ENCODE peak calls at places on chromosome 19, in five cellular contexts. One of them, this sample, is unnamed.

GRCh38 chr19:10270616-10271394 is at the start of gene ICAM1:
- DNase-seq in neural progenitor cell: peak
- DNase-seq in RWPE1: peak
- DNase-seq in thoracic aorta: no peak
- DNase-seq in A673: no peak
- DNase-seq in this sample: peak

GRCh38 chr19:28610731-28611130 is 602.2 kb downstream of the UQCRFS1 start:
- DNase-seq in RWPE1: no peak
- DNase-seq in thoracic aorta: no peak
- DNase-seq in neural progenitor cell: no peak
- DNase-seq in A673: no peak
- DNase-seq in this sample: no peak

GRCh38 chr19:42293539-42293938 is 8.4 kb upstream of the PRR19 start:
- DNase-seq in RWPE1: no peak
- DNase-seq in neural progenitor cell: peak
- DNase-seq in A673: no peak
- DNase-seq in thoracic aorta: no peak
- DNase-seq in this sample: no peak

GRCh38 chr19:23507441-23507840 is 112.2 kb upstream of the ZNF91 start:
- DNase-seq in A673: no peak
- DNase-seq in thoracic aorta: no peak
- DNase-seq in RWPE1: no peak
- DNase-seq in neural progenitor cell: no peak
- DNase-seq in this sample: no peak

GRCh38 chr19:4702764-4703163 is 20.9 kb downstream of the DPP9 start:
- DNase-seq in thoracic aorta: no peak
- DNase-seq in RWPE1: no peak
- DNase-seq in A673: no peak
- DNase-seq in neural progenitor cell: no peak
- DNase-seq in this sample: no peak

GRCh38 chr19:4557971-4558941 is 1.2 kb downstream of the SEMA6B start:
- DNase-seq in neural progenitor cell: peak
- DNase-seq in A673: peak
- DNase-seq in RWPE1: no peak
- DNase-seq in thoracic aorta: no peak
- DNase-seq in this sample: no peak

GRCh38 chr19:45676851-45677263 is 8.8 kb downstream of the GIPR start:
- DNase-seq in neural progenitor cell: no peak
- DNase-seq in A673: no peak
- DNase-seq in thoracic aorta: no peak
- DNase-seq in RWPE1: no peak
- DNase-seq in this sample: no peak

GRCh38 chr19:11814707-11815050 is 606 bp downstream of the ZNF440 start:
- DNase-seq in A673: peak
- DNase-seq in neural progenitor cell: peak
- DNase-seq in RWPE1: peak
- DNase-seq in thoracic aorta: no peak
- DNase-seq in this sample: no peak

GRCh38 chr19:58279042-58279924 is 528 bp downstream of the ZNF8 start:
- DNase-seq in RWPE1: peak
- DNase-seq in thoracic aorta: peak
- DNase-seq in neural progenitor cell: peak
- DNase-seq in A673: peak
- DNase-seq in this sample: peak

GRCh38 chr19:23160766-23161165 is 43.9 kb downstream of the ZNF730 start:
- DNase-seq in thoracic aorta: no peak
- DNase-seq in A673: no peak
- DNase-seq in neural progenitor cell: no peak
- DNase-seq in RWPE1: no peak
- DNase-seq in this sample: no peak

GRCh38 chr19:50230379-50231351 is 27.2 kb downstream of the MYH14 start:
- DNase-seq in A673: no peak
- DNase-seq in RWPE1: no peak
- DNase-seq in thoracic aorta: no peak
- DNase-seq in neural progenitor cell: peak
- DNase-seq in this sample: no peak

GRCh38 chr19:27906081-27906480 is 1306.9 kb downstream of the UQCRFS1 start:
- DNase-seq in neural progenitor cell: no peak
- DNase-seq in thoracic aorta: no peak
- DNase-seq in RWPE1: no peak
- DNase-seq in A673: no peak
- DNase-seq in this sample: no peak

GRCh38 chr19:21321996-21322395 is 7.2 kb downstream of the ZNF708 start:
- DNase-seq in RWPE1: no peak
- DNase-seq in neural progenitor cell: no peak
- DNase-seq in A673: no peak
- DNase-seq in thoracic aorta: no peak
- DNase-seq in this sample: no peak

GRCh38 chr19:50646074-50646807 is 3.0 kb upstream of the C19orf81 start:
- DNase-seq in RWPE1: peak
- DNase-seq in A673: peak
- DNase-seq in neural progenitor cell: no peak
- DNase-seq in thoracic aorta: no peak
- DNase-seq in this sample: no peak

GRCh38 chr19:1746401-1747284 is 6.7 kb upstream of the ONECUT3 start:
- DNase-seq in A673: peak
- DNase-seq in thoracic aorta: no peak
- DNase-seq in neural progenitor cell: no peak
- DNase-seq in RWPE1: peak
- DNase-seq in this sample: no peak

GRCh38 chr19:42148270-42148669 is 16.0 kb upstream of the POU2F2 start:
- DNase-seq in RWPE1: no peak
- DNase-seq in thoracic aorta: no peak
- DNase-seq in A673: no peak
- DNase-seq in neural progenitor cell: no peak
- DNase-seq in this sample: no peak

GRCh38 chr19:22545751-22546150 is 88.4 kb upstream of the ZNF492 start:
- DNase-seq in A673: peak
- DNase-seq in thoracic aorta: no peak
- DNase-seq in neural progenitor cell: peak
- DNase-seq in RWPE1: no peak
- DNase-seq in this sample: no peak

GRCh38 chr19:11699931-11700794 is 38.6 kb downstream of the ZNF823 start:
- DNase-seq in RWPE1: peak
- DNase-seq in thoracic aorta: no peak
- DNase-seq in A673: peak
- DNase-seq in neural progenitor cell: peak
- DNase-seq in this sample: no peak

DNA sequence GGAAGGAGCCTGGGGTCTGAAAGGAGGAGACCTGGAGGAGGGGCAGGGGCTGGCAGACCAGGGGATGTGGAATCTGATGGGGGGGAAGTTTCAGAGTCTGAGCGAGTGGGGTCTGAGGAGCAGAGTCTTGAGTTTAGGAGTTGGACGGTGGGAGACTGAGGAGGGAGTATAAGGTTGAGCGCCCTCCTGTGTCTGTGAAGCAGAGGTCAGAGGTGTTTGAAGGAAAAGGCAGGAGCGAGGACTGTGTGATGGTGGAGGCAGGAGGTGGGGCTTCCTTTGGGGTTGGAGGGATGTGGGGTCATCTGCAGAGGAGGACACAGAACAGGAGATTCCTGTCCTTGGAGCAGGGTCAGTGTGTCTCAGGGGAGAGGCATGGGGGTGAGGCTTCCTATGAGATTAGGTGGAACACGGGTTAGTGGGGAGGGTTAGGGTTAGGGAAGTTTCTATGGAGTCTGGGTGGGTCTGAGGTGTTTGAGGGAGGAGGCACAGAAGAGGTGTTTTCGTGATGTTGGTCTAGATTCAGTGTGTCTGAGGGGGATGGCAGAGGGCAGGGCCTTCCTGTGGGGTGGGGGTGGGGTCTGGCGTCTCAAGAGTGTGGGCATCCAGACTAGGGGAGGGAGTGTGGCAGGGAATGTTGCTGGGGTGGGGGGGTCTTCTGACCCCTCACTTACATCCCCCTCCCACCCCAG is 8.3 kb downstream of the RYR1 start:
- DNase-seq in thoracic aorta: no peak
- DNase-seq in A673: no peak
- DNase-seq in neural progenitor cell: peak
- DNase-seq in RWPE1: no peak
- DNase-seq in this sample: no peak
- TF ChIP-seq CTCF in thoracic aorta: no peak
- TF ChIP-seq CTCF in A673: peak
- TF ChIP-seq CTCF in neural progenitor cell: peak
- TF ChIP-seq CTCF in RWPE1: no peak
- TF ChIP-seq CTCF in this sample: peak

DNA sequence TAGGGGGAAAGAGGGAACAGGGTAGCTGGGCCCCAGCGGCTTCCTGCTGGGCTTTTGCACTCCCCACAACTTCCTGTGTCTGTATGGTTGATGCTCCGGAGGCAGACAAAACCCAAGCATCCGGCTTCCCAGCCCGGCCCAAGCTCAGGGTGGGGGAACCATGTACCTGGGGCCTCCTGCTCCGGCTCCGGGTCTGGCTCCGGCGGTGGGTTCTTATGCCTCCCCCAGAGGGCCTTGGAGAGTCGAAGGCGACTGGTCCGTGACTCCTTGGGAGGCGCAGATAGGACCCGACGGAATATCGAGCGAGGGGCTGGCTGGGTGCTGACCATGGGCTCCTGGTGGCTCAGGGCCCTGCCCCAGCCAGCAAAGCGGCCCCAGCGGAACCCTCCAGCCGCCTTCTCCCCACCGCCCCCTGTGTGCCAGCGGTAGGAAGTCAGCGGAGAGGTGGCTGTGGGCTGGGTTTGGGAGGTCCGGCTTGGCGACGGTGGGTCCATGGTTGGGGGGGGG is 426 bp downstream of the RASAL3 start:
- DNase-seq in neural progenitor cell: no peak
- DNase-seq in A673: no peak
- DNase-seq in RWPE1: no peak
- DNase-seq in thoracic aorta: no peak
- DNase-seq in this sample: no peak
- TF ChIP-seq CTCF in neural progenitor cell: no peak
- TF ChIP-seq CTCF in A673: no peak
- TF ChIP-seq CTCF in RWPE1: no peak
- TF ChIP-seq CTCF in thoracic aorta: no peak
- TF ChIP-seq CTCF in this sample: no peak

GRCh38 chr19:16441661-16442071 is 30.1 kb downstream of the EPS15L1 start:
- DNase-seq in thoracic aorta: no peak
- DNase-seq in neural progenitor cell: peak
- DNase-seq in RWPE1: no peak
- DNase-seq in A673: peak
- DNase-seq in this sample: no peak
- TF ChIP-seq CTCF in thoracic aorta: no peak
- TF ChIP-seq CTCF in neural progenitor cell: peak
- TF ChIP-seq CTCF in RWPE1: no peak
- TF ChIP-seq CTCF in A673: peak
- TF ChIP-seq CTCF in this sample: peak

GRCh38 chr19:2846180-2846935 is 5.1 kb downstream of the ZNF555 start:
- DNase-seq in neural progenitor cell: no peak
- DNase-seq in A673: no peak
- DNase-seq in thoracic aorta: no peak
- DNase-seq in RWPE1: no peak
- DNase-seq in this sample: no peak

GRCh38 chr19:2841858-2842574 is 741 bp downstream of the ZNF555 start:
- DNase-seq in RWPE1: peak
- DNase-seq in neural progenitor cell: peak
- DNase-seq in thoracic aorta: no peak
- DNase-seq in A673: no peak
- DNase-seq in this sample: no peak

GRCh38 chr19:2837430-2837829 is 3.8 kb upstream of the ZNF555 start:
- DNase-seq in A673: no peak
- DNase-seq in neural progenitor cell: no peak
- DNase-seq in thoracic aorta: no peak
- DNase-seq in RWPE1: no peak
- DNase-seq in this sample: no peak

GRCh38 chr19:2845107-2845506 is 3.8 kb downstream of the ZNF555 start:
- DNase-seq in neural progenitor cell: no peak
- DNase-seq in RWPE1: no peak
- DNase-seq in A673: no peak
- DNase-seq in thoracic aorta: no peak
- DNase-seq in this sample: no peak

DNA sequence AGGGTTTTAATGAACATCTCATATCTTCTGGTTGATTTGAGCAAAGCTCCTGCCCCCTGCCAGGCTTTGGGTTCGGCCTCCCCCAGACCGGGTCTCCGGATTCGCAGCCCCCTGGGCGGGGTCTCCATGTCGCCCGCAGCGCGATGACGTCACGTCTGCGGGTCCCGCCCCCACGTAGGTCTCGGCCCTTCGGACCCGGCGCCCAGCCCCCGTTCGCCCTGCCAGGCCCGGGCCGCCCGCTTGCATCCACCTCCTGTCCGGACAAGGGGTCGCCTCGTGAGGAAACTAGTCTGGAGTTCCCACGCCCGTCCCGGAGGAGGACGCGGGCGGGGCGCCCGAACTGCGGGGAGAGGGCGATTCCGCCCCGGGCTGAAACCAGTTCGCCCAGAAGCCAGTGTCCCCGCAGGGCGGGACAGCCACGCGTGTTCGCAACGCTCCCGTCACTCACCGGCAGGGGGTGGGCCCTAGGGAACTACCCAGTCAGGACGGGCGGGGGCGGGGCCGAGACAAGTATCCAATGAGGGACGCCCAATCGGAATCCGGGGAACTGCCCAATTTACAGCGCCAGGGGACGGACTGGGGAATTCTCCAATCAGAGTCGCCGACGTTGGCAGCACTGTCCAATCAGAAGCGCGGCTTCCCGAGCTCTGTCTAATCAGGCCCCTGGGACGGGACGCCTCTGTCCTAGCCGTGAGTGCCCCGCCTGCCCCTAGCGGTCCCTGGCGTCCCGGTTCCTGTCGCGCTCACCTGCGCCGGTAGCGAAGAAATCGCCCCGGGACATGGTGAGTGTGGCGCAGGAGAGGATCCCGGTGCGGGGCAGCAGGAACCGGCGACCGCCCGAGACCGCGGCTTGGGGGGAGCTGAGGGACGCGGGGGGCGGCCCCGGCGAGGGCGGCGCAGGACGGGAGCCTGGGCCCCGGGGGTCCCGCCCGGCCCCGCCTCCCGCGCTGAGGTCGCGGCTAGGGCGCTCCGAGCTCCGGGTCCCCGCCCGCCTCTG is at the start of gene ZNF555:
- DNase-seq in thoracic aorta: peak
- DNase-seq in RWPE1: peak
- DNase-seq in A673: peak
- DNase-seq in neural progenitor cell: peak
- DNase-seq in this sample: peak
- TF ChIP-seq CTCF in thoracic aorta: peak
- TF ChIP-seq CTCF in RWPE1: peak
- TF ChIP-seq CTCF in A673: peak
- TF ChIP-seq CTCF in neural progenitor cell: peak
- TF ChIP-seq CTCF in this sample: peak

DNA sequence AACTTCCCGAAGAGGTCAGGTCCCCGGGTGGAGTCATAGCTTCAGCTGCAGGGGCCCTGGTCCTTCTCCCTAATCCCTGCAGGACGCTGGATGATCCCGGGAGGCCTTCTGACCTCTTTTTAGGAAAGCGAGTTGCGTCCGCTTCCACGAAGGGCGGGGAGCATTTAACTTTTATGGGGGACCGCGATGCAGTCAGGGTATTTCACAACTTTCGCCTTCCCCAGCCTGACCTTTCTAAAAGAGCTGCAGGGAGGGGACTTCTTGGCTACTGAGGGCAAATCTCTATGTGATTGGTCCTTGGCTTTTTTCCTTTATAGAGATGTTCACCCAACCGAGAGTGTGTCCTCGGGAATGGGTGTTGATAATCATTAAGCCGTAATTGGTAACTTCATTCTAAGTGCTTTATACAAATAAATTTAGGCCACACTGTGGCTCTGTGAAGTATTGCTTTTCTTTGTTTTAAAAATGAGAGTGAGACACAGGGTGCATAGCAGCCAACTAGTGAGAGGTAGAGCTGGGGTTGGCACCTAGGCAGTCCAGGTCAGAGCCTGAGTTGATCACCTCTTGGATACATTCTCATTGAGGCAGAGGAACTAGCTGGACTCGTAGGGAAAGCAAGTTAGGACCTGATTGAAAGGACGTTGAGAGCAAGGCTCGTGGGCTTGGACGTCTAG is 841 bp downstream of the ZNF230 start:
- DNase-seq in neural progenitor cell: peak
- DNase-seq in RWPE1: peak
- DNase-seq in A673: no peak
- DNase-seq in thoracic aorta: no peak
- DNase-seq in this sample: no peak
- TF ChIP-seq CTCF in neural progenitor cell: no peak
- TF ChIP-seq CTCF in RWPE1: no peak
- TF ChIP-seq CTCF in A673: no peak
- TF ChIP-seq CTCF in thoracic aorta: no peak
- TF ChIP-seq CTCF in this sample: no peak

This sample was measured in retinal pigment epithelial cell.